ENCODE peak calls at places on chromosomes 3 and 15, in eight cellular contexts. One of them, this sample, is unnamed.

GRCh38 chr15:62840518-62841268 is 201.9 kb upstream of the TPM1 start:
- DNase-seq in left lung: no peak
- DNase-seq in nephron progenitor cell: no peak
- DNase-seq in cardiac muscle cell: no peak
- DNase-seq in GM12865: no peak
- DNase-seq in A549: no peak
- DNase-seq in A673: no peak
- DNase-seq in choroid plexus epithelial cell: no peak
- DNase-seq in this sample: no peak

GRCh38 chr15:59170295-59170881 is 36.3 kb upstream of the LDHAL6B start:
- DNase-seq in left lung: peak
- DNase-seq in nephron progenitor cell: no peak
- DNase-seq in A673: no peak
- DNase-seq in cardiac muscle cell: peak
- DNase-seq in choroid plexus epithelial cell: no peak
- DNase-seq in GM12865: no peak
- DNase-seq in A549: peak
- DNase-seq in this sample: no peak

GRCh38 chr15:89378699-89379422 is 44.2 kb upstream of the POLG start:
- DNase-seq in A673: no peak
- DNase-seq in cardiac muscle cell: no peak
- DNase-seq in A549: no peak
- DNase-seq in nephron progenitor cell: peak
- DNase-seq in left lung: no peak
- DNase-seq in choroid plexus epithelial cell: no peak
- DNase-seq in GM12865: no peak
- DNase-seq in this sample: no peak

GRCh38 chr15:63545520-63545919 is 41.1 kb downstream of the USP3 start:
- DNase-seq in nephron progenitor cell: no peak
- DNase-seq in cardiac muscle cell: no peak
- DNase-seq in GM12865: no peak
- DNase-seq in choroid plexus epithelial cell: no peak
- DNase-seq in A673: no peak
- DNase-seq in A549: no peak
- DNase-seq in left lung: no peak
- DNase-seq in this sample: no peak

GRCh38 chr15:39474657-39475056 is 106.2 kb upstream of the THBS1 start:
- DNase-seq in left lung: no peak
- DNase-seq in nephron progenitor cell: no peak
- DNase-seq in cardiac muscle cell: peak
- DNase-seq in choroid plexus epithelial cell: no peak
- DNase-seq in GM12865: no peak
- DNase-seq in A673: no peak
- DNase-seq in A549: no peak
- DNase-seq in this sample: no peak

GRCh38 chr15:58870451-58870850 is 63.0 kb downstream of the SLTM start:
- DNase-seq in choroid plexus epithelial cell: peak
- DNase-seq in A673: no peak
- DNase-seq in nephron progenitor cell: no peak
- DNase-seq in A549: no peak
- DNase-seq in left lung: no peak
- DNase-seq in cardiac muscle cell: peak
- DNase-seq in GM12865: no peak
- DNase-seq in this sample: no peak

GRCh38 chr3:124059580-124059979 is 67.7 kb upstream of the ROPN1 start:
- DNase-seq in left lung: no peak
- DNase-seq in nephron progenitor cell: no peak
- DNase-seq in A673: peak
- DNase-seq in cardiac muscle cell: peak
- DNase-seq in choroid plexus epithelial cell: peak
- DNase-seq in A549: no peak
- DNase-seq in GM12865: no peak
- DNase-seq in this sample: no peak

GRCh38 chr3:192481638-192482037 is 245.7 kb downstream of the FGF12 start:
- DNase-seq in nephron progenitor cell: no peak
- DNase-seq in choroid plexus epithelial cell: peak
- DNase-seq in GM12865: no peak
- DNase-seq in cardiac muscle cell: peak
- DNase-seq in A673: peak
- DNase-seq in left lung: no peak
- DNase-seq in A549: no peak
- DNase-seq in this sample: no peak

GRCh38 chr3:131491775-131492174 is 11.0 kb downstream of the MRPL3 start:
- DNase-seq in GM12865: no peak
- DNase-seq in cardiac muscle cell: no peak
- DNase-seq in left lung: no peak
- DNase-seq in nephron progenitor cell: no peak
- DNase-seq in A549: no peak
- DNase-seq in choroid plexus epithelial cell: no peak
- DNase-seq in A673: no peak
- DNase-seq in this sample: no peak

GRCh38 chr3:114338651-114339357 is 45.0 kb downstream of the TIGIT start:
- DNase-seq in cardiac muscle cell: no peak
- DNase-seq in A549: no peak
- DNase-seq in left lung: no peak
- DNase-seq in GM12865: no peak
- DNase-seq in A673: no peak
- DNase-seq in choroid plexus epithelial cell: no peak
- DNase-seq in nephron progenitor cell: no peak
- DNase-seq in this sample: no peak

GRCh38 chr3:192916455-192917257 is 1.0 kb downstream of the MB21D2 start:
- DNase-seq in left lung: peak
- DNase-seq in cardiac muscle cell: peak
- DNase-seq in GM12865: peak
- DNase-seq in A673: peak
- DNase-seq in nephron progenitor cell: peak
- DNase-seq in A549: peak
- DNase-seq in choroid plexus epithelial cell: peak
- DNase-seq in this sample: peak

GRCh38 chr15:63461230-63461629 is 43.2 kb upstream of the USP3 start:
- DNase-seq in GM12865: no peak
- DNase-seq in cardiac muscle cell: peak
- DNase-seq in A673: no peak
- DNase-seq in nephron progenitor cell: peak
- DNase-seq in left lung: no peak
- DNase-seq in choroid plexus epithelial cell: no peak
- DNase-seq in A549: no peak
- DNase-seq in this sample: no peak

GRCh38 chr3:170429050-170429449 is 10.4 kb downstream of the CLDN11 start:
- DNase-seq in left lung: no peak
- DNase-seq in A673: peak
- DNase-seq in nephron progenitor cell: no peak
- DNase-seq in A549: no peak
- DNase-seq in choroid plexus epithelial cell: peak
- DNase-seq in cardiac muscle cell: peak
- DNase-seq in GM12865: peak
- DNase-seq in this sample: no peak

GRCh38 chr15:51736069-51736468 is 1.4 kb downstream of the LYSMD2 start:
- DNase-seq in A549: no peak
- DNase-seq in cardiac muscle cell: peak
- DNase-seq in left lung: no peak
- DNase-seq in choroid plexus epithelial cell: no peak
- DNase-seq in GM12865: peak
- DNase-seq in nephron progenitor cell: no peak
- DNase-seq in A673: no peak
- DNase-seq in this sample: no peak

GRCh38 chr3:186464424-186465093 is 79.6 kb downstream of the CRYGS start:
- DNase-seq in nephron progenitor cell: no peak
- DNase-seq in left lung: no peak
- DNase-seq in choroid plexus epithelial cell: no peak
- DNase-seq in GM12865: peak
- DNase-seq in A673: no peak
- DNase-seq in A549: peak
- DNase-seq in cardiac muscle cell: no peak
- DNase-seq in this sample: no peak
- TF ChIP-seq CTCF in nephron progenitor cell: no peak
- TF ChIP-seq CTCF in left lung: no peak
- TF ChIP-seq CTCF in choroid plexus epithelial cell: no peak
- TF ChIP-seq CTCF in GM12865: peak
- TF ChIP-seq CTCF in A673: peak
- TF ChIP-seq CTCF in A549: no peak
- TF ChIP-seq CTCF in cardiac muscle cell: peak
- TF ChIP-seq CTCF in this sample: no peak

GRCh38 chr3:32111560-32111959 is 5.1 kb downstream of the GPD1L start:
- DNase-seq in left lung: no peak
- DNase-seq in A549: no peak
- DNase-seq in GM12865: peak
- DNase-seq in nephron progenitor cell: no peak
- DNase-seq in A673: no peak
- DNase-seq in cardiac muscle cell: no peak
- DNase-seq in choroid plexus epithelial cell: no peak
- DNase-seq in this sample: no peak

GRCh38 chr3:32106132-32106928 is at the start of gene GPD1L:
- DNase-seq in cardiac muscle cell: peak
- DNase-seq in A673: peak
- DNase-seq in GM12865: peak
- DNase-seq in nephron progenitor cell: peak
- DNase-seq in choroid plexus epithelial cell: peak
- DNase-seq in A549: peak
- DNase-seq in left lung: peak
- DNase-seq in this sample: peak

GRCh38 chr3:32106929-32107362 is 526 bp downstream of the GPD1L start:
- DNase-seq in left lung: peak
- DNase-seq in A673: no peak
- DNase-seq in choroid plexus epithelial cell: peak
- DNase-seq in nephron progenitor cell: no peak
- DNase-seq in cardiac muscle cell: peak
- DNase-seq in GM12865: peak
- DNase-seq in A549: peak
- DNase-seq in this sample: no peak

GRCh38 chr3:32110233-32110760 is 3.9 kb downstream of the GPD1L start:
- DNase-seq in left lung: no peak
- DNase-seq in A549: peak
- DNase-seq in GM12865: no peak
- DNase-seq in A673: no peak
- DNase-seq in choroid plexus epithelial cell: no peak
- DNase-seq in cardiac muscle cell: no peak
- DNase-seq in nephron progenitor cell: no peak
- DNase-seq in this sample: no peak

DNA sequence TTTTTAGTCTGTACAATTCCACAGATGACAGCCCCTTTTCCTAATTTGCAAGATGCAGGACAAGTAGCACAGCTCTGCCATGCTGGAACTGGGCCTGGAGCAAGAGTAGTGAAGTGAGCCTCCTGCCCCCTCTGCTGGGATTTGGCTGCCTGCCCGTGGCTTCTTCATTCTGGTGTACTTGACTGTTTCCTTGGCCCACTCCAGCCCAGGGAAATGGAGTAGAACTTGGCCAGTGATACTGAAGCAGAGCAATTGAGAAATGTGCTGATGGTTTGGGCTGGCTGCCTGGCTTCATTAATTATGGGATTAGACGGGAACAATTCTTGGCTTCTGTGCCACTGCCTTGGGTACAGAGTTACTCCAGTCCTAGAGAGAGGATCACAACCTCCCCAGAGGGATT is 2.8 kb downstream of the GPD1L start:
- DNase-seq in A549: no peak
- DNase-seq in nephron progenitor cell: no peak
- DNase-seq in choroid plexus epithelial cell: peak
- DNase-seq in GM12865: no peak
- DNase-seq in left lung: peak
- DNase-seq in A673: peak
- DNase-seq in cardiac muscle cell: peak
- DNase-seq in this sample: no peak
- TF ChIP-seq CTCF in A549: no peak
- TF ChIP-seq CTCF in nephron progenitor cell: no peak
- TF ChIP-seq CTCF in choroid plexus epithelial cell: peak
- TF ChIP-seq CTCF in GM12865: no peak
- TF ChIP-seq CTCF in left lung: no peak
- TF ChIP-seq CTCF in A673: no peak
- TF ChIP-seq CTCF in cardiac muscle cell: no peak
- TF ChIP-seq CTCF in this sample: no peak

GRCh38 chr3:54954516-54954915 is 26.7 kb upstream of the LRTM1 start:
- DNase-seq in left lung: no peak
- DNase-seq in nephron progenitor cell: no peak
- DNase-seq in GM12865: no peak
- DNase-seq in choroid plexus epithelial cell: no peak
- DNase-seq in cardiac muscle cell: no peak
- DNase-seq in A673: no peak
- DNase-seq in A549: no peak
- DNase-seq in this sample: no peak
- TF ChIP-seq CTCF in left lung: no peak
- TF ChIP-seq CTCF in nephron progenitor cell: no peak
- TF ChIP-seq CTCF in GM12865: no peak
- TF ChIP-seq CTCF in choroid plexus epithelial cell: no peak
- TF ChIP-seq CTCF in cardiac muscle cell: no peak
- TF ChIP-seq CTCF in A673: no peak
- TF ChIP-seq CTCF in A549: no peak
- TF ChIP-seq CTCF in this sample: no peak

GRCh38 chr3:147269907-147270306 is 136.4 kb downstream of the ZIC4 start:
- DNase-seq in A549: no peak
- DNase-seq in GM12865: no peak
- DNase-seq in nephron progenitor cell: no peak
- DNase-seq in left lung: no peak
- DNase-seq in choroid plexus epithelial cell: no peak
- DNase-seq in A673: no peak
- DNase-seq in cardiac muscle cell: no peak
- DNase-seq in this sample: no peak
- TF ChIP-seq CTCF in A549: no peak
- TF ChIP-seq CTCF in GM12865: no peak
- TF ChIP-seq CTCF in nephron progenitor cell: no peak
- TF ChIP-seq CTCF in left lung: no peak
- TF ChIP-seq CTCF in choroid plexus epithelial cell: no peak
- TF ChIP-seq CTCF in A673: no peak
- TF ChIP-seq CTCF in cardiac muscle cell: no peak
- TF ChIP-seq CTCF in this sample: no peak

GRCh38 chr3:78988324-78988723 is 779.5 kb downstream of the ROBO1 start:
- DNase-seq in GM12865: no peak
- DNase-seq in cardiac muscle cell: peak
- DNase-seq in choroid plexus epithelial cell: peak
- DNase-seq in A549: peak
- DNase-seq in left lung: no peak
- DNase-seq in A673: peak
- DNase-seq in nephron progenitor cell: no peak
- DNase-seq in this sample: no peak
- TF ChIP-seq CTCF in GM12865: no peak
- TF ChIP-seq CTCF in cardiac muscle cell: peak
- TF ChIP-seq CTCF in choroid plexus epithelial cell: peak
- TF ChIP-seq CTCF in A549: peak
- TF ChIP-seq CTCF in left lung: no peak
- TF ChIP-seq CTCF in A673: peak
- TF ChIP-seq CTCF in nephron progenitor cell: no peak
- TF ChIP-seq CTCF in this sample: peak

GRCh38 chr3:148372476-148372875 is 325.2 kb upstream of the AGTR1 start:
- DNase-seq in left lung: no peak
- DNase-seq in choroid plexus epithelial cell: peak
- DNase-seq in cardiac muscle cell: no peak
- DNase-seq in GM12865: no peak
- DNase-seq in A549: peak
- DNase-seq in nephron progenitor cell: no peak
- DNase-seq in A673: no peak
- DNase-seq in this sample: no peak

GRCh38 chr3:148366743-148367410 is 330.8 kb upstream of the AGTR1 start:
- DNase-seq in A549: peak
- DNase-seq in GM12865: peak
- DNase-seq in nephron progenitor cell: no peak
- DNase-seq in left lung: no peak
- DNase-seq in choroid plexus epithelial cell: peak
- DNase-seq in cardiac muscle cell: peak
- DNase-seq in A673: peak
- DNase-seq in this sample: no peak
- TF ChIP-seq CTCF in A549: peak
- TF ChIP-seq CTCF in GM12865: peak
- TF ChIP-seq CTCF in nephron progenitor cell: no peak
- TF ChIP-seq CTCF in left lung: peak
- TF ChIP-seq CTCF in choroid plexus epithelial cell: peak
- TF ChIP-seq CTCF in cardiac muscle cell: no peak
- TF ChIP-seq CTCF in A673: peak
- TF ChIP-seq CTCF in this sample: no peak

GRCh38 chr3:111012388-111013248 is 59.0 kb upstream of the NECTIN3 start:
- DNase-seq in cardiac muscle cell: peak
- DNase-seq in choroid plexus epithelial cell: peak
- DNase-seq in left lung: no peak
- DNase-seq in nephron progenitor cell: no peak
- DNase-seq in GM12865: no peak
- DNase-seq in A673: peak
- DNase-seq in A549: peak
- DNase-seq in this sample: no peak
- TF ChIP-seq CTCF in cardiac muscle cell: peak
- TF ChIP-seq CTCF in choroid plexus epithelial cell: peak
- TF ChIP-seq CTCF in left lung: no peak
- TF ChIP-seq CTCF in nephron progenitor cell: no peak
- TF ChIP-seq CTCF in GM12865: peak
- TF ChIP-seq CTCF in A673: peak
- TF ChIP-seq CTCF in A549: no peak
- TF ChIP-seq CTCF in this sample: no peak

This sample was measured in glutamatergic neuron.